ENCODE peak calls at places on chromosomes 6 and 20, in six cellular contexts. J, K, H, Z, P and F are unnamed samples.

GRCh38 chr6:13500264-13500663 is 12.9 kb upstream of the GFOD1 start:
- DNase-seq in J (no peak), K (no peak), H (no peak), Z (no peak), P (no peak), F (no peak)

GRCh38 chr6:44739163-44739562 is 351.7 kb downstream of the CDC5L start:
- DNase-seq in J (no peak), K (no peak), H (no peak), Z (no peak), P (no peak), F (peak)

GRCh38 chr6:136236491-136237293 is 13.4 kb downstream of the MTFR2 start:
- DNase-seq in J (no peak), K (no peak), H (no peak), Z (no peak), P (no peak), F (no peak)

GRCh38 chr6:144262470-144263369 is 22.4 kb upstream of the UTRN start:
- DNase-seq in J (no peak), K (no peak), H (no peak), Z (no peak), P (no peak), F (no peak)

GRCh38 chr6:47254906-47255305 is 54.8 kb downstream of the TNFRSF21 start:
- DNase-seq in J (no peak), K (no peak), H (no peak), Z (no peak), P (no peak), F (no peak)

GRCh38 chr6:8888468-8888867 is 453.1 kb upstream of the SLC35B3 start:
- DNase-seq in J (no peak), K (no peak), H (no peak), Z (no peak), P (no peak), F (no peak)

GRCh38 chr6:158649289-158650143 is at the start of gene SYTL3:
- DNase-seq in J (peak), K (peak), H (no peak), Z (no peak), P (peak), F (peak)

GRCh38 chr6:84135291-84135690 is 92.2 kb downstream of the CEP162 start:
- DNase-seq in J (no peak), K (no peak), H (no peak), Z (no peak), P (no peak), F (no peak)

GRCh38 chr20:50110141-50111047 is 2.6 kb downstream of the UBE2V1 start:
- DNase-seq in J (no peak), K (no peak), H (peak), Z (no peak), P (no peak), F (no peak)

GRCh38 chr6:11727995-11728961 is 50.3 kb downstream of the ADTRP start:
- DNase-seq in J (no peak), K (no peak), H (no peak), Z (no peak), P (no peak), F (no peak)

GRCh38 chr6:10733151-10733715 is 10.4 kb downstream of the TMEM14C start:
- DNase-seq in J (no peak), K (no peak), H (no peak), Z (no peak), P (no peak), F (no peak)

GRCh38 chr6:8059129-8059528 is 5.1 kb downstream of the BLOC1S5 start:
- DNase-seq in J (no peak), K (no peak), H (no peak), Z (no peak), P (no peak), F (no peak)

GRCh38 chr20:53767206-53767924 is 173.7 kb upstream of the ZNF217 start:
- DNase-seq in J (no peak), K (no peak), H (no peak), Z (no peak), P (no peak), F (no peak)

GRCh38 chr6:5300206-5300764 is 39.0 kb downstream of the FARS2 start:
- DNase-seq in J (no peak), K (no peak), H (no peak), Z (no peak), P (no peak), F (no peak)

GRCh38 chr6:12911387-12911960 is 194.9 kb downstream of the PHACTR1 start:
- DNase-seq in J (no peak), K (no peak), H (no peak), Z (no peak), P (no peak), F (peak)

GRCh38 chr6:36545767-36546663 is 1.3 kb downstream of the STK38 start:
- DNase-seq in J (no peak), K (no peak), H (no peak), Z (no peak), P (no peak), F (peak)

GRCh38 chr6:36546664-36546957 is 668 bp downstream of the STK38 start:
- DNase-seq in J (no peak), K (no peak), H (no peak), Z (no peak), P (no peak), F (no peak)

GRCh38 chr6:36546958-36547645 is at the start of gene STK38:
- DNase-seq in J (peak), K (peak), H (peak), Z (peak), P (peak), F (peak)

GRCh38 chr6:36548401-36548743 is 1.1 kb upstream of the STK38 start:
- DNase-seq in J (no peak), K (no peak), H (no peak), Z (no peak), P (no peak), F (no peak)

GRCh38 chr6:36547646-36548400 is 544 bp upstream of the STK38 start:
- DNase-seq in J (no peak), K (no peak), H (no peak), Z (no peak), P (no peak), F (no peak)
- H3K4me3 ChIP-seq in J (peak), K (peak), H (no peak), Z (peak), P (peak), F (no peak)

GRCh38 chr20:45053441-45054351 is 47.2 kb downstream of the KCNS1 start:
- DNase-seq in J (no peak), K (no peak), H (no peak), Z (no peak), P (no peak), F (no peak)
- H3K27ac ChIP-seq in J (peak), K (no peak), H (no peak), Z (no peak), P (peak), F (peak)

DNA sequence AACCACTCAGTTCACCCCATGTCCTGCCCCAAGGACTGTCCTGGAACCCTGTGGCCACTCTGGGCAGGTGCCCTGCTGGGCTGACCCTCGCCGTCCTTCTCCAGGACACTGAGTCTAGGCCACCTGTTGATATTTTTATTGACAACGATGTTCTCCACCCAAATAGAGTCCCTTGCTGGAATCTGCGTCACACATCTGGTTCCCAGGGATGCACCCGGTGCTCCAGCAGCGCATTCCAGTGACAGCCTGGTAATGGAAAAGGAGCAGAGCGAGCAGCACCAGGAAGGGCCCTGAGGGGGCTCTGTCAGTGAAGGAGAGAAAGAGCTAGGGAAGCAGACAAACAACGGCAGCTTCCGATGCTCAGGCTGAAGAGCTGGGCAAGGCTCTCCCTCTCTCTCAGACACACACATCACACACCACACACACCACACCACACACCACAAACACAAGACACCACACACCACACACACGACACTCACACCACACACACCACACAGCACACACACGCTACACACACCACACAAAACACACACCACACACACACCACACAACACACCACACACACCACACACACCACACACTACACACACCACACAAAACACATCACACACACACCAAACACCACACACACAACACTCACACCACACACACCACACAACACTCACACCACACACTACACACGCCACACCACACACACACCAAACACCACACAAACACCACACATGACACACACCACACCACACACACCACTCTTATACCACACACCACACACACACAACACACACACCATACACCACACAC is 117.9 kb upstream of the THBS2 start:
- DNase-seq in J (no peak), K (no peak), H (no peak), Z (no peak), P (no peak), F (no peak)
- H3K4me3 ChIP-seq in J (no peak), K (no peak), H (no peak), Z (no peak), P (no peak), F (no peak)

GRCh38 chr6:16677458-16677857 is 83.8 kb downstream of the ATXN1 start:
- DNase-seq in J (no peak), K (no peak), H (no peak), Z (no peak), P (no peak), F (no peak)
- H3K27ac ChIP-seq in J (peak), K (peak), H (no peak), Z (peak), P (no peak), F (no peak)